ENCODE peak calls at places on chromosomes 1 and 21, in six cellular contexts. One of them, this sample, is unnamed.

GRCh38 chr1:4931486-4931885 is 277.1 kb downstream of the AJAP1 start:
- DNase-seq in hypothalamus: no peak
- DNase-seq in right lobe of liver: no peak
- DNase-seq in AG09319: no peak
- DNase-seq in T47D: no peak
- DNase-seq in fibroblast of mammary gland: no peak
- DNase-seq in this sample: no peak

GRCh38 chr1:94713472-94714141 is 106.5 kb upstream of the SLC44A3 start:
- DNase-seq in hypothalamus: no peak
- DNase-seq in right lobe of liver: peak
- DNase-seq in AG09319: peak
- DNase-seq in T47D: no peak
- DNase-seq in fibroblast of mammary gland: peak
- DNase-seq in this sample: peak

GRCh38 chr1:234600418-234601216 is 9.4 kb downstream of the IRF2BP2 start:
- DNase-seq in hypothalamus: no peak
- DNase-seq in right lobe of liver: no peak
- DNase-seq in AG09319: no peak
- DNase-seq in T47D: peak
- DNase-seq in fibroblast of mammary gland: peak
- DNase-seq in this sample: no peak

GRCh38 chr1:55374801-55375616 is 159.8 kb upstream of the USP24 start:
- DNase-seq in hypothalamus: peak
- DNase-seq in right lobe of liver: no peak
- DNase-seq in AG09319: no peak
- DNase-seq in T47D: no peak
- DNase-seq in fibroblast of mammary gland: peak
- DNase-seq in this sample: peak

GRCh38 chr1:54842206-54842915 is 41.2 kb upstream of the TTC22 start:
- DNase-seq in hypothalamus: no peak
- DNase-seq in right lobe of liver: no peak
- DNase-seq in AG09319: no peak
- DNase-seq in T47D: no peak
- DNase-seq in fibroblast of mammary gland: peak
- DNase-seq in this sample: no peak

GRCh38 chr1:76759950-76760349 is 107.3 kb upstream of the ST6GALNAC5 start:
- DNase-seq in hypothalamus: no peak
- DNase-seq in right lobe of liver: no peak
- DNase-seq in AG09319: no peak
- DNase-seq in T47D: no peak
- DNase-seq in fibroblast of mammary gland: peak
- DNase-seq in this sample: peak

GRCh38 chr1:206855863-206856262 is 9.6 kb upstream of the IL20 start:
- DNase-seq in hypothalamus: no peak
- DNase-seq in right lobe of liver: no peak
- DNase-seq in AG09319: no peak
- DNase-seq in T47D: no peak
- DNase-seq in fibroblast of mammary gland: no peak
- DNase-seq in this sample: no peak

GRCh38 chr1:109624215-109625010 is 4.8 kb downstream of the AMPD2 start:
- DNase-seq in hypothalamus: no peak
- DNase-seq in right lobe of liver: no peak
- DNase-seq in AG09319: no peak
- DNase-seq in T47D: no peak
- DNase-seq in fibroblast of mammary gland: no peak
- DNase-seq in this sample: no peak

GRCh38 chr1:173418107-173418985 is 58.8 kb upstream of the PRDX6 start:
- DNase-seq in hypothalamus: no peak
- DNase-seq in right lobe of liver: no peak
- DNase-seq in AG09319: no peak
- DNase-seq in T47D: no peak
- DNase-seq in fibroblast of mammary gland: peak
- DNase-seq in this sample: peak

GRCh38 chr1:232853994-232854532 is 48.8 kb downstream of the MAP10 start:
- DNase-seq in hypothalamus: no peak
- DNase-seq in right lobe of liver: no peak
- DNase-seq in AG09319: peak
- DNase-seq in T47D: peak
- DNase-seq in fibroblast of mammary gland: peak
- DNase-seq in this sample: peak

GRCh38 chr1:179083533-179083932 is 1.7 kb downstream of the TOR3A start:
- DNase-seq in hypothalamus: no peak
- DNase-seq in right lobe of liver: no peak
- DNase-seq in AG09319: no peak
- DNase-seq in T47D: no peak
- DNase-seq in fibroblast of mammary gland: no peak
- DNase-seq in this sample: no peak

GRCh38 chr1:227428803-227429202 is 110.5 kb upstream of the CDC42BPA start:
- DNase-seq in hypothalamus: no peak
- DNase-seq in right lobe of liver: no peak
- DNase-seq in AG09319: no peak
- DNase-seq in T47D: peak
- DNase-seq in fibroblast of mammary gland: peak
- DNase-seq in this sample: peak

GRCh38 chr1:180252638-180253536 is 22.8 kb downstream of the LHX4 start:
- DNase-seq in hypothalamus: no peak
- DNase-seq in right lobe of liver: peak
- DNase-seq in AG09319: no peak
- DNase-seq in T47D: peak
- DNase-seq in fibroblast of mammary gland: peak
- DNase-seq in this sample: peak

GRCh38 chr1:64686828-64687724 is 57.8 kb upstream of the RAVER2 start:
- DNase-seq in hypothalamus: no peak
- DNase-seq in right lobe of liver: no peak
- DNase-seq in AG09319: peak
- DNase-seq in T47D: peak
- DNase-seq in fibroblast of mammary gland: peak
- DNase-seq in this sample: peak

GRCh38 chr1:3018576-3018975 is 2.7 kb upstream of the ACTRT2 start:
- DNase-seq in hypothalamus: no peak
- DNase-seq in right lobe of liver: peak
- DNase-seq in AG09319: no peak
- DNase-seq in T47D: no peak
- DNase-seq in fibroblast of mammary gland: no peak
- DNase-seq in this sample: no peak

GRCh38 chr1:180956028-180956640 is 43.4 kb downstream of the KIAA1614 start:
- DNase-seq in hypothalamus: no peak
- DNase-seq in right lobe of liver: no peak
- DNase-seq in AG09319: no peak
- DNase-seq in T47D: no peak
- DNase-seq in fibroblast of mammary gland: no peak
- DNase-seq in this sample: no peak

GRCh38 chr1:224430511-224431113 is 4.0 kb downstream of the WDR26 start:
- DNase-seq in hypothalamus: no peak
- DNase-seq in right lobe of liver: no peak
- DNase-seq in AG09319: no peak
- DNase-seq in T47D: no peak
- DNase-seq in fibroblast of mammary gland: peak
- DNase-seq in this sample: peak

GRCh38 chr21:42262826-42263225 is 43.9 kb downstream of the ABCG1 start:
- DNase-seq in hypothalamus: no peak
- DNase-seq in right lobe of liver: peak
- DNase-seq in AG09319: no peak
- DNase-seq in T47D: peak
- DNase-seq in fibroblast of mammary gland: peak
- DNase-seq in this sample: no peak

GRCh38 chr1:99970713-99971255 is 988 bp downstream of the SLC35A3 start:
- DNase-seq in hypothalamus: no peak
- DNase-seq in right lobe of liver: no peak
- DNase-seq in AG09319: no peak
- DNase-seq in T47D: peak
- DNase-seq in fibroblast of mammary gland: no peak
- DNase-seq in this sample: peak

GRCh38 chr21:43717166-43717853 is 1.6 kb upstream of the PDXK start:
- DNase-seq in hypothalamus: no peak
- DNase-seq in right lobe of liver: no peak
- DNase-seq in AG09319: no peak
- DNase-seq in T47D: no peak
- DNase-seq in fibroblast of mammary gland: no peak
- DNase-seq in this sample: no peak

GRCh38 chr1:195999022-195999421 is 609.2 kb downstream of the KCNT2 start:
- DNase-seq in hypothalamus: no peak
- DNase-seq in right lobe of liver: no peak
- DNase-seq in AG09319: no peak
- DNase-seq in T47D: no peak
- DNase-seq in fibroblast of mammary gland: no peak
- DNase-seq in this sample: no peak

GRCh38 chr1:183205196-183205781 is 19.2 kb downstream of the LAMC2 start:
- DNase-seq in hypothalamus: no peak
- DNase-seq in right lobe of liver: no peak
- DNase-seq in AG09319: peak
- DNase-seq in T47D: no peak
- DNase-seq in fibroblast of mammary gland: peak
- DNase-seq in this sample: peak

GRCh38 chr1:151888972-151889570 is 20.2 kb downstream of the THEM4 start:
- DNase-seq in hypothalamus: no peak
- DNase-seq in right lobe of liver: no peak
- DNase-seq in AG09319: no peak
- DNase-seq in T47D: peak
- DNase-seq in fibroblast of mammary gland: peak
- DNase-seq in this sample: no peak

GRCh38 chr1:174448531-174448883 is 743 bp downstream of the GPR52 start:
- DNase-seq in hypothalamus: no peak
- DNase-seq in right lobe of liver: no peak
- DNase-seq in AG09319: no peak
- DNase-seq in T47D: no peak
- DNase-seq in fibroblast of mammary gland: no peak
- DNase-seq in this sample: no peak

GRCh38 chr1:8351693-8352470 is 34.0 kb downstream of the SLC45A1 start:
- DNase-seq in hypothalamus: no peak
- DNase-seq in right lobe of liver: peak
- DNase-seq in AG09319: no peak
- DNase-seq in T47D: peak
- DNase-seq in fibroblast of mammary gland: no peak
- DNase-seq in this sample: peak

GRCh38 chr1:26302733-26303405 is 3.6 kb downstream of the UBXN11 start:
- DNase-seq in hypothalamus: no peak
- DNase-seq in right lobe of liver: no peak
- DNase-seq in AG09319: no peak
- DNase-seq in T47D: no peak
- DNase-seq in fibroblast of mammary gland: peak
- DNase-seq in this sample: peak

GRCh38 chr1:155322571-155322952 is 1.9 kb downstream of the RUSC1 start:
- DNase-seq in hypothalamus: peak
- DNase-seq in right lobe of liver: peak
- DNase-seq in AG09319: no peak
- DNase-seq in T47D: no peak
- DNase-seq in fibroblast of mammary gland: peak
- DNase-seq in this sample: peak

GRCh38 chr1:204127597-204128242 is 24.1 kb downstream of the ETNK2 start:
- DNase-seq in hypothalamus: no peak
- DNase-seq in right lobe of liver: peak
- DNase-seq in AG09319: peak
- DNase-seq in T47D: peak
- DNase-seq in fibroblast of mammary gland: peak
- DNase-seq in this sample: peak

GRCh38 chr1:18580676-18581419 is 49.8 kb upstream of the PAX7 start:
- DNase-seq in hypothalamus: no peak
- DNase-seq in right lobe of liver: no peak
- DNase-seq in AG09319: no peak
- DNase-seq in T47D: no peak
- DNase-seq in fibroblast of mammary gland: no peak
- DNase-seq in this sample: no peak

GRCh38 chr1:40971962-40972361 is 7.5 kb upstream of the CTPS1 start:
- DNase-seq in hypothalamus: no peak
- DNase-seq in right lobe of liver: no peak
- DNase-seq in AG09319: no peak
- DNase-seq in T47D: no peak
- DNase-seq in fibroblast of mammary gland: no peak
- DNase-seq in this sample: no peak

GRCh38 chr1:185938396-185938795 is 204.2 kb downstream of the HMCN1 start:
- DNase-seq in hypothalamus: no peak
- DNase-seq in right lobe of liver: no peak
- DNase-seq in AG09319: no peak
- DNase-seq in T47D: no peak
- DNase-seq in fibroblast of mammary gland: peak
- DNase-seq in this sample: peak

GRCh38 chr1:52337439-52337838 is 28.6 kb downstream of the CC2D1B start:
- DNase-seq in hypothalamus: no peak
- DNase-seq in right lobe of liver: no peak
- DNase-seq in AG09319: no peak
- DNase-seq in T47D: no peak
- DNase-seq in fibroblast of mammary gland: no peak
- DNase-seq in this sample: no peak

GRCh38 chr1:15833069-15833679 is 14.3 kb upstream of the SPEN start:
- DNase-seq in hypothalamus: no peak
- DNase-seq in right lobe of liver: peak
- DNase-seq in AG09319: no peak
- DNase-seq in T47D: peak
- DNase-seq in fibroblast of mammary gland: peak
- DNase-seq in this sample: peak

GRCh38 chr21:16514316-16514715 is 784.5 kb downstream of the USP25 start:
- DNase-seq in hypothalamus: no peak
- DNase-seq in right lobe of liver: no peak
- DNase-seq in AG09319: no peak
- DNase-seq in T47D: no peak
- DNase-seq in fibroblast of mammary gland: peak
- DNase-seq in this sample: no peak

GRCh38 chr1:155961937-155962336 is 16.4 kb downstream of the ARHGEF2 start:
- DNase-seq in hypothalamus: no peak
- DNase-seq in right lobe of liver: peak
- DNase-seq in AG09319: peak
- DNase-seq in T47D: peak
- DNase-seq in fibroblast of mammary gland: peak
- DNase-seq in this sample: peak

GRCh38 chr1:227357229-227358078 is 39.2 kb upstream of the CDC42BPA start:
- DNase-seq in hypothalamus: no peak
- DNase-seq in right lobe of liver: peak
- DNase-seq in AG09319: peak
- DNase-seq in T47D: peak
- DNase-seq in fibroblast of mammary gland: peak
- DNase-seq in this sample: peak

GRCh38 chr1:17922833-17923232 is 167.7 kb downstream of the ACTL8 start:
- DNase-seq in hypothalamus: no peak
- DNase-seq in right lobe of liver: no peak
- DNase-seq in AG09319: no peak
- DNase-seq in T47D: peak
- DNase-seq in fibroblast of mammary gland: peak
- DNase-seq in this sample: peak